ENCODE peak calls at places on chromosomes 12 and 14, in nine cellular contexts. Z, P, L, C, R, H, F, Y and M are unnamed samples.

GRCh38 chr12:51270847-51271518 is 768 bp upstream of the SMAGP start:
- DNase-seq in Z (no peak), P (peak), L (no peak), C (peak), R (peak), H (no peak), F (peak), Y (no peak), M (no peak)

GRCh38 chr12:8559676-8560075 is 19.0 kb upstream of the CLEC4E start:
- DNase-seq in Z (no peak), P (no peak), L (no peak), C (no peak), R (no peak), H (no peak), F (no peak), Y (no peak), M (no peak)

GRCh38 chr12:114679452-114679875 is 4.5 kb downstream of the TBX3 start:
- DNase-seq in Z (no peak), P (peak), L (no peak), C (peak), R (no peak), H (no peak), F (no peak), Y (no peak), M (no peak)

GRCh38 chr12:45877069-45877468 is 113.3 kb downstream of the SCAF11 start:
- DNase-seq in Z (no peak), P (no peak), L (no peak), C (no peak), R (no peak), H (no peak), F (no peak), Y (no peak), M (no peak)

GRCh38 chr12:52873832-52874572 is 25.2 kb upstream of the KRT78 start:
- DNase-seq in Z (peak), P (peak), L (no peak), C (peak), R (peak), H (peak), F (peak), Y (peak), M (peak)

GRCh38 chr12:8844665-8845064 is 22.2 kb downstream of the A2ML1 start:
- DNase-seq in Z (no peak), P (no peak), L (no peak), C (no peak), R (no peak), H (no peak), F (no peak), Y (peak), M (no peak)

GRCh38 chr12:101055940-101056339 is 154.1 kb downstream of the SLC5A8 start:
- DNase-seq in Z (no peak), P (no peak), L (no peak), C (no peak), R (no peak), H (no peak), F (no peak), Y (no peak), M (no peak)

GRCh38 chr12:109719123-109720022 is 5.7 kb downstream of the FAM222A start:
- DNase-seq in Z (no peak), P (peak), L (no peak), C (peak), R (peak), H (no peak), F (no peak), Y (no peak), M (no peak)

GRCh38 chr14:66104486-66104885 is 381.7 kb upstream of the CCDC196 start:
- DNase-seq in Z (no peak), P (no peak), L (no peak), C (no peak), R (no peak), H (no peak), F (no peak), Y (no peak), M (no peak)

GRCh38 chr14:58882577-58883018 is 244.8 kb downstream of the DACT1 start:
- DNase-seq in Z (no peak), P (peak), L (no peak), C (peak), R (no peak), H (no peak), F (no peak), Y (peak), M (no peak)

GRCh38 chr14:77143071-77143470 is 1.5 kb upstream of the ZDHHC22 start:
- DNase-seq in Z (no peak), P (no peak), L (no peak), C (no peak), R (no peak), H (no peak), F (no peak), Y (no peak), M (no peak)

GRCh38 chr14:56133547-56133946 is 15.3 kb downstream of the PELI2 start:
- DNase-seq in Z (no peak), P (no peak), L (no peak), C (no peak), R (no peak), H (no peak), F (no peak), Y (no peak), M (no peak)

GRCh38 chr12:132560831-132561783 is 49.3 kb downstream of the LRCOL1 start:
- DNase-seq in Z (peak), P (peak), L (peak), C (peak), R (peak), H (peak), F (peak), Y (no peak), M (no peak)

GRCh38 chr14:57583396-57583795 is 89.7 kb upstream of the CCDC198 start:
- DNase-seq in Z (no peak), P (no peak), L (no peak), C (no peak), R (no peak), H (no peak), F (no peak), Y (no peak), M (no peak)

GRCh38 chr12:47982770-47983169 is 19.4 kb downstream of the TMEM106C start:
- DNase-seq in Z (no peak), P (no peak), L (no peak), C (no peak), R (no peak), H (no peak), F (no peak), Y (no peak), M (no peak)

GRCh38 chr12:54658306-54659264 is 10.4 kb upstream of the DCD start:
- DNase-seq in Z (no peak), P (peak), L (peak), C (peak), R (peak), H (peak), F (peak), Y (no peak), M (no peak)